ENCODE peak calls at places on chromosomes 3 and 15, in ten cellular contexts. A is GM12878, L is sigmoid colon, E is AG04449, C is A549, I is mammary epithelial cell, T is psoas muscle, R is neuronal stem cell, H is body of pancreas, X is cardiac muscle cell. U is an unnamed sample.

GRCh38 chr3:14425574-14426304 is 23.3 kb downstream of the SLC6A6 start:
- DNase-seq in A (no peak), L (no peak), E (no peak), C (no peak), I (no peak), T (no peak), R (no peak), H (peak), X (no peak), U (peak)

GRCh38 chr15:68572921-68573320 is 5.9 kb upstream of the CORO2B start:
- DNase-seq in A (no peak), L (peak), E (no peak), C (no peak), I (no peak), T (no peak), R (no peak), H (no peak), X (no peak), U (no peak)

GRCh38 chr3:197511853-197512635 is 43.7 kb downstream of the BDH1 start:
- DNase-seq in A (no peak), L (no peak), E (no peak), C (no peak), I (no peak), T (no peak), R (no peak), H (no peak), X (no peak), U (peak)

GRCh38 chr3:5036536-5036833 is 57.2 kb downstream of the BHLHE40 start:
- DNase-seq in A (no peak), L (no peak), E (no peak), C (no peak), I (no peak), T (no peak), R (no peak), H (no peak), X (no peak), U (no peak)

GRCh38 chr3:57793737-57794187 is 37.7 kb downstream of the SLMAP start:
- DNase-seq in A (no peak), L (no peak), E (no peak), C (no peak), I (peak), T (no peak), R (no peak), H (no peak), X (peak), U (no peak)

GRCh38 chr3:11530153-11530721 is 113.5 kb downstream of the VGLL4 start:
- DNase-seq in A (no peak), L (peak), E (peak), C (no peak), I (peak), T (no peak), R (no peak), H (no peak), X (peak), U (no peak)

GRCh38 chr15:89115547-89115946 is 27.3 kb downstream of the ABHD2 start:
- DNase-seq in A (no peak), L (no peak), E (no peak), C (no peak), I (no peak), T (no peak), R (no peak), H (peak), X (no peak), U (peak)

GRCh38 chr3:9915252-9916141 is 1.4 kb upstream of the IL17RC start:
- DNase-seq in A (no peak), L (peak), E (no peak), C (no peak), I (no peak), T (peak), R (no peak), H (peak), X (peak), U (peak)

GRCh38 chr15:75420698-75421097 is 30.8 kb downstream of the SIN3A start:
- DNase-seq in A (no peak), L (no peak), E (no peak), C (no peak), I (no peak), T (no peak), R (no peak), H (no peak), X (peak), U (no peak)

GRCh38 chr3:71722693-71723092 is 2.5 kb downstream of the EIF4E3 start:
- DNase-seq in A (no peak), L (no peak), E (no peak), C (no peak), I (no peak), T (no peak), R (no peak), H (no peak), X (no peak), U (no peak)

GRCh38 chr15:92500023-92500630 is 106.4 kb downstream of the ST8SIA2 start:
- DNase-seq in A (no peak), L (no peak), E (no peak), C (no peak), I (no peak), T (no peak), R (no peak), H (no peak), X (no peak), U (no peak)

GRCh38 chr15:92506506-92506905 is 112.8 kb downstream of the ST8SIA2 start:
- DNase-seq in A (no peak), L (no peak), E (no peak), C (no peak), I (no peak), T (no peak), R (no peak), H (no peak), X (no peak), U (no peak)

GRCh38 chr15:92502930-92503329 is 109.2 kb downstream of the ST8SIA2 start:
- DNase-seq in A (no peak), L (no peak), E (no peak), C (no peak), I (no peak), T (no peak), R (no peak), H (no peak), X (no peak), U (no peak)

GRCh38 chr15:92503458-92503857 is 109.8 kb downstream of the ST8SIA2 start:
- DNase-seq in A (no peak), L (no peak), E (no peak), C (no peak), I (no peak), T (no peak), R (no peak), H (no peak), X (no peak), U (no peak)

DNA sequence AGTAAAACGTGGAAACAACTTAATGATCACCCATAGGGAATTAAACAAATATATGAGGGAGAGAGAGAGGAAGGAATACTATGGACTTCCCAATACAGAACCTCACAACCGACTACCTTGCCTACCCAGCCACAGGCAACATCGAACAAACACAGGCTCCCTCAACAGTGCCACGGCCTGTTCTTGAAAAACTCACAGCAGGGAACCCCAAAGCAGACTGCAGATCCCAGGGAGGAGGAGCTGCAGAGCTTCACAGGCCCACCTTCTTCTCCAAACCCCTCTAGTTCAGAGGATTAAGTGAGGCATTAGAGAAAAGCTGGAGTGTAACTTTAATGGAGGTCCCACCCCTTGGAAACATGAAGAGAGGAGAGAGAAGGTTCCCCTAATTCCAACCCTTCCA is 110.2 kb downstream of the ST8SIA2 start:
- DNase-seq in A (no peak), L (no peak), E (no peak), C (no peak), I (no peak), T (no peak), R (no peak), H (no peak), X (no peak), U (peak)
- H3K4me3 ChIP-seq in A (no peak), L (no peak), E (no peak), C (no peak), I (no peak), T (no peak), R (no peak), H (no peak), X (no peak), U (no peak)

DNA sequence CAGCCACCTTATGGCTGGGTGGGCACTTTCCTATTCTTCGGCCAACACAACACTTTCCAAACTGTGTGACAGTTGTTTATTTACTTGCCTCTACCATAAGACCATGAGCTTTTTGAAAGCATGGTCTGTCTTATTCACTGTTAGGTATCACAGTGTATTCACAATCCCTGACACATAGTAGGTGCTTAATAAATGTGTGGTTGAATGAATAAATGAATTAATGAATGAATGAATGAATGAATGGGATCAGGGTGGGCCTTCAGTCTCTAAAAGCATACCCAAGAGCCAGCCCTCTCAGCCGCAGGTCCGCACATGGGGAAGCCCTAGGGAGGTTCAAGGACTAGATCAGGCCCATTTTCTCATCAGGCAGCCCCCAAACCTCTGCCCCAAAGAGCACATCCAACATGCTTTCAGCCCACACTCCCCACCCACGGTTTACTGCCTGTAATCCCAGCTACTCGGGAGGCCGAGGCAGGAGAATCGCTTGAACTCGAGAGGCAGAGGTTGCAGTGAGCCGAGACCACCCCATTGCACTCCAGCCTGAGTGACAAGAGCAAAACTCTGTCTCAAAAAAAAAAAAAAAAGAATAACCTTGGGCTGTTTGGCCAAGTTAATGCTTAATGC is 95.9 kb downstream of the LIPC start:
- DNase-seq in A (no peak), L (no peak), E (no peak), C (no peak), I (no peak), T (no peak), R (no peak), H (no peak), X (no peak), U (no peak)
- H3K4me3 ChIP-seq in A (no peak), L (no peak), E (no peak), C (no peak), I (no peak), T (no peak), R (no peak), H (no peak), X (no peak), U (no peak)

DNA sequence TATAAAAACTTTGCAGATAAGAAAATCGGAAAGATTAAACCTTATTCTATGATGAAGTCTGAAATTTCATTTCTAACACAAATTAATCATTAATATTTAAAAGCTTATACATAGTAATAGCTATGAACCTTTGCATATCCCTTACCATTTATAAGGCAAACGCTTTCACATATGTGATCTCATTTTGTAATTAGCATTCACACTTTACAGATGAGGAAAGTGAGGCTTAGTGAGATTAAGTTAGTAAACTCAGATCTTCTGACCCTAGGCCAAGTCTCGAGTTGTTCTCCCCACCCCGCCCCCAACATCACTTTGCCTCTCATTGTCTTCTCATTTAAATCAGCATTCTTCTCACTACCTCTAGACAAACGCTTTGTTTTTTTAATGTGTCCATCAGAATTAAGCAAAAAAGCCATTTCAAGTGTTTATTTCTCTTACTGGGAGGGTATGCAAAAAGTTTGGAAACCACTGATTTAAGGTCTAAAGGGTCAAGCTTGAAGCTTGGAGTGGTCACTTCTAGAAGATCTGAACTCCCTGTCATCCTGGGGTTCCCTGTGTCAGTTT is 172.9 kb upstream of the BCL6 start:
- DNase-seq in A (no peak), L (no peak), E (no peak), C (no peak), I (no peak), T (no peak), R (no peak), H (no peak), X (no peak), U (no peak)
- H3K4me3 ChIP-seq in A (no peak), L (no peak), E (no peak), C (no peak), I (no peak), T (no peak), R (no peak), H (no peak), X (no peak), U (no peak)

DNA sequence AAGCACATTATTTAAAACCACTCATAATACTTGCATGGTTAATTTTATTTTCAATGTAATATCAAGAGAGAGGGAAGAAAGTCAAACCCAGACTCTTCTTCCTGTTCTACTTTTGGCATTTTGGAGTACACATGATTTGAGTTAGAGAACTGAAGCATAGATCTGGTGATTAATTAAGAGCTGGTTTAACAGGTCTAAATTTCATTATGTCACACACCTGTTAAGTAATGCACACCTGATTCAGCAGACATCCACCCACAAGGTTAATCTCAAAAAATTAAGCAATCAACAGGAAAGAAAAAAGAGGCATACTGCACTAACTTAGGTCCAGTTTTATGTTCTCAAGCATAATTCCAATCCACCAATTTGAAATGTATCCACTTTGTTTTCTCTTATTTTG is 101.1 kb upstream of the ICE2 start:
- DNase-seq in A (no peak), L (no peak), E (no peak), C (no peak), I (peak), T (no peak), R (no peak), H (no peak), X (no peak), U (no peak)
- H3K4me3 ChIP-seq in A (no peak), L (no peak), E (no peak), C (no peak), I (no peak), T (no peak), R (no peak), H (no peak), X (no peak), U (no peak)

DNA sequence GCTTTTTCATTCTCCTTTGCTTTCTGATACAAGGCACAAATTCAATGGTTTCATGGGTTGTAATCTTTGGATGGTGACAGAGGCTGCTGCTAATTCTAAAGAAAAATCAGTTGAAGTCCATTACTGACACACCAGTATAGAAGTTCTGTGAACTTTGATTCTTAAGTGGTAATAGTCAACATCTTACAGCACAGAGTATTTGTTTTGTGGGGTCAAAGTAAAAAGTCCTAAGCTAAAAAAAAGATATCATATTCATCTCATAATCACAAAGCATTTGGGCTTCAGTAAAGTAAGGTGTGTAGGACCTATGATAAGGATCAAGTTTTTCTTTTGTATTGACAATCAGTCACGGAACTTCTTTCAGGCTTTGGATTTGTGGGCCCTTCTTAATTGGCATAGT is 1.1 kb downstream of the ASTE1 start:
- DNase-seq in A (no peak), L (no peak), E (no peak), C (no peak), I (no peak), T (no peak), R (no peak), H (no peak), X (no peak), U (no peak)
- H3K4me3 ChIP-seq in A (peak), L (peak), E (peak), C (peak), I (peak), T (peak), R (no peak), H (no peak), X (no peak), U (no peak)

DNA sequence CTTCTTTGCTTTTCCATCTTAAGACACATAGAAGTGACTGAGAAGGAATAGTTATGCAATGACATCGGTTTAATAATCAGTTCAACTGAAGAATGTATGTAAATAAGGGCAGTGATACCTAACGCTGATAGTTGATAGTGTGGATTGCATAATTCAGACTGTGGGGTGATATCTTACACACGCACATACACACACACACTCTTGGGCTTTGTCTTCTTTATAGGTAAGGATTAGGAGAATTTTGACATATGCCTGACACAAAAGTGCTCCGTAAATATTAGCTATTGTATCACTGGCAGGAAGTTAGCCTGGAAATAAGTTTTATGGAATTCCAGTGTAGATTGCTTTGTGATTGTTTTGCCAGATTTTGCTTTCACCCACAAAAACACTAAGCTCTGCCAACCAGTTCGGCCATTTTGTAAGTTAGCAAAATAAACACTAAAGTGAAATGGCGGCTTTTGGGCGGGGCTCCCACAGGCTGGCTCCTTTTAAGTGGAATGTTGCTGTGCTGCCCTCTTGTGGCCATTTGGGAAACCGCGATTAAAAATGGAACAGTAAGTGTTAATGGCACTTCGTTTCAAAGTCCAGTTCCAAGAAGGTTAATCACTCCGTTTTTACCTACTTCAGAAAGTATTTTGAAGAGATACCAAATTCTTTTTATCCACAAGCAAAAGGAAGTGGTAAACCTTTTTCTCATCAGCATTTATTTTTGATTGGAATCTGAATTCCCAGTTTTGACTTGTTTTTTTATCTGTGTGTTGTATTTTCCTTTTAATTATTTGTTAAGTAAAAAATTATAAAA is 17.7 kb downstream of the CHD2 start:
- DNase-seq in A (peak), L (peak), E (peak), C (peak), I (peak), T (peak), R (peak), H (peak), X (peak), U (peak)
- H3K4me3 ChIP-seq in A (no peak), L (peak), E (no peak), C (peak), I (peak), T (peak), R (no peak), H (no peak), X (no peak), U (no peak)

GRCh38 chr15:43498988-43499387 is 6.0 kb upstream of the TP53BP1 start:
- DNase-seq in A (no peak), L (no peak), E (no peak), C (no peak), I (no peak), T (no peak), R (no peak), H (no peak), X (no peak), U (peak)

GRCh38 chr15:43492266-43492665 is 690 bp downstream of the TP53BP1 start:
- DNase-seq in A (no peak), L (no peak), E (no peak), C (no peak), I (no peak), T (no peak), R (no peak), H (no peak), X (no peak), U (peak)

GRCh38 chr15:43492673-43493601 is at the start of gene TP53BP1:
- DNase-seq in A (peak), L (peak), E (peak), C (peak), I (peak), T (peak), R (peak), H (peak), X (peak), U (peak)

GRCh38 chr15:43488790-43489585 is 4.0 kb downstream of the TP53BP1 start:
- DNase-seq in A (no peak), L (no peak), E (no peak), C (no peak), I (no peak), T (no peak), R (no peak), H (no peak), X (peak), U (no peak)

GRCh38 chr15:43493687-43494472 is 924 bp upstream of the TP53BP1 start:
- DNase-seq in A (no peak), L (no peak), E (no peak), C (no peak), I (no peak), T (no peak), R (no peak), H (no peak), X (no peak), U (no peak)
- H3K4me3 ChIP-seq in A (peak), L (peak), E (peak), C (peak), I (no peak), T (peak), R (no peak), H (no peak), X (peak), U (peak)